ENCODE peak calls at places on chromosomes 7 and 10, in nine cellular contexts. Z is fibroblast of mammary gland, H is left ventricle myocardium superior, N is GM13976, G is AG04450, B is mammary epithelial cell, R is NCI-H748 treated with DMSO at 0.1 percent for 48 hours, U is HT1080, O is SJSA1. T is an unnamed sample.

GRCh38 chr7:137583199-137583598 is 239.7 kb upstream of the PTN start:
- DNase-seq in Z (no peak), H (no peak), N (no peak), G (no peak), B (no peak), R (no peak), U (no peak), O (no peak), T (no peak)

GRCh38 chr10:98267069-98267893 is 713 bp downstream of the LOXL4 start:
- DNase-seq in Z (no peak), H (no peak), N (no peak), G (no peak), B (no peak), R (no peak), U (no peak), O (no peak), T (no peak)

GRCh38 chr10:17003151-17003550 is 126.5 kb downstream of the CUBN start:
- DNase-seq in Z (peak; percentile 96), H (no peak), N (no peak), G (no peak), B (peak; percentile 75), R (no peak), U (peak; percentile 71), O (no peak), T (no peak)

GRCh38 chr10:114174462-114175190 is 623 bp upstream of the CCDC186 start:
- DNase-seq in Z (peak; percentile 79), H (peak; percentile 65), N (no peak), G (peak; percentile 3), B (peak; percentile 81), R (no peak), U (no peak), O (no peak), T (peak; percentile 47)

GRCh38 chr10:94088926-94089381 is 95.2 kb downstream of the PLCE1 start:
- DNase-seq in Z (peak; percentile 49), H (no peak), N (no peak), G (peak; percentile 34), B (no peak), R (no peak), U (peak; percentile 79), O (no peak), T (no peak)

GRCh38 chr7:92763636-92764423 is 72.5 kb downstream of the CDK6 start:
- DNase-seq in Z (peak; percentile 74), H (no peak), N (no peak), G (no peak), B (peak; percentile 97), R (peak; percentile 83), U (peak; percentile 86), O (peak; percentile 74), T (no peak)

GRCh38 chr7:139675127-139676110 is 102.4 kb downstream of the HIPK2 start:
- DNase-seq in Z (peak; percentile 54), H (no peak), N (no peak), G (no peak), B (no peak), R (no peak), U (no peak), O (no peak), T (no peak)

GRCh38 chr7:18936265-18936664 is 181.2 kb downstream of the TWIST1 start:
- DNase-seq in Z (peak; percentile 76), H (no peak), N (no peak), G (no peak), B (no peak), R (no peak), U (no peak), O (no peak), T (no peak)

GRCh38 chr10:124288928-124289921 is 129.5 kb downstream of the OAT start:
- DNase-seq in Z (no peak), H (no peak), N (no peak), G (no peak), B (no peak), R (no peak), U (no peak), O (peak; percentile 30), T (no peak)

GRCh38 chr7:40810274-40810673 is 675.5 kb downstream of the SUGCT start:
- DNase-seq in Z (peak; percentile 31), H (no peak), N (no peak), G (no peak), B (peak; percentile 20), R (no peak), U (no peak), O (no peak), T (no peak)

GRCh38 chr10:1048349-1048731 is 579 bp downstream of the IDI1 start:
- DNase-seq in Z (peak; percentile 52), H (peak; percentile 61), N (no peak), G (no peak), B (no peak), R (no peak), U (no peak), O (no peak), T (peak; percentile 33)

GRCh38 chr10:103554488-103555320 is 61.2 kb downstream of the NEURL1 start:
- DNase-seq in Z (peak; percentile 39), H (peak; percentile 64), N (peak; percentile 59), G (peak; percentile 38), B (peak; percentile 39), R (peak; percentile 63), U (no peak), O (peak; percentile 66), T (peak; percentile 49)

GRCh38 chr10:29621161-29621560 is 13.6 kb downstream of the SVIL start:
- DNase-seq in Z (peak; percentile 83), H (no peak), N (no peak), G (no peak), B (peak; percentile 88), R (no peak), U (no peak), O (peak; percentile 59), T (no peak)

GRCh38 chr10:50991496-50992355 is 82.6 kb upstream of the PRKG1 start:
- DNase-seq in Z (peak; percentile 62), H (peak; percentile 81), N (no peak), G (no peak), B (no peak), R (no peak), U (peak; percentile 11), O (no peak), T (peak; percentile 67)

GRCh38 chr10:119531067-119531466 is 11.5 kb downstream of the RGS10 start:
- DNase-seq in Z (no peak), H (no peak), N (no peak), G (peak; percentile 52), B (no peak), R (no peak), U (no peak), O (no peak), T (no peak)

T was measured in left ventricle myocardium inferior.